ENCODE peak calls at places on chromosomes 4 and X, in five cellular contexts. I is stimulated activated CD4-positive, alpha-beta T cell treated with anti-CD3 and anti-CD28 coated beads, Interleukin-12 subunit alpha, Interleukin-12 subunit beta, amount 100 ng/mL, for 24 hours; R is right lobe of liver; C is mesendoderm; U is MCF 10A. S is an unnamed sample.

GRCh38 chr4:118941149-118941548 is 52.5 kb downstream of the SYNPO2 start:
- DNase-seq in I (no peak), R (no peak), C (no peak), U (peak), S (peak)

GRCh38 chrX:110750526-110751189 is 45.0 kb downstream of the CHRDL1 start:
- DNase-seq in I (no peak), R (no peak), C (peak), U (no peak), S (no peak)

GRCh38 chrX:54246866-54247265 is 63.8 kb upstream of the FAM120C start:
- DNase-seq in I (no peak), R (no peak), C (no peak), U (no peak), S (no peak)

GRCh38 chr4:57110635-57111546 is 706 bp upstream of the IGFBP7 start:
- DNase-seq in I (no peak), R (no peak), C (peak), U (no peak), S (peak)

GRCh38 chr4:177879851-177880250 is 437.6 kb upstream of the AGA start:
- DNase-seq in I (no peak), R (no peak), C (peak), U (no peak), S (no peak)

GRCh38 chr4:123976285-123976684 is 579.7 kb downstream of the SPRY1 start:
- DNase-seq in I (no peak), R (no peak), C (peak), U (no peak), S (no peak)

GRCh38 chr4:89298160-89298559 is 9.4 kb downstream of the GPRIN3 start:
- DNase-seq in I (no peak), R (no peak), C (no peak), U (no peak), S (no peak)

GRCh38 chr4:128380306-128380705 is 92.7 kb upstream of the PGRMC2 start:
- DNase-seq in I (no peak), R (no peak), C (no peak), U (no peak), S (no peak)

GRCh38 chrX:1292581-1293310 is 24.1 kb downstream of the CSF2RA start:
- DNase-seq in I (no peak), R (no peak), C (peak), U (no peak), S (no peak)

GRCh38 chr4:6449335-6449734 is 23.1 kb downstream of the PPP2R2C start:
- DNase-seq in I (no peak), R (no peak), C (no peak), U (no peak), S (no peak)

GRCh38 chrX:113741744-113742143 is 842.1 kb upstream of the HTR2C start:
- DNase-seq in I (no peak), R (no peak), C (peak), U (peak), S (no peak)

GRCh38 chr4:169160825-169161224 is 109.9 kb downstream of the SH3RF1 start:
- DNase-seq in I (no peak), R (no peak), C (no peak), U (no peak), S (peak)